ENCODE peak calls at places on chromosomes 13 and 19, in seven cellular contexts. One of them, this sample, is unnamed.
A peak's percentile ranks its signal among the peaks of the same experiment; 100 is the strongest.

GRCh38 chr19:18223860-18224524 is 2.2 kb downstream of the PDE4C start:
- DNase-seq in prostate gland: no peak
- DNase-seq in ovary: peak; percentile 75
- DNase-seq in GM23338: peak; percentile 93
- DNase-seq in tibial nerve: no peak
- DNase-seq in tibial artery: peak; percentile 25
- DNase-seq in BE2C: peak; percentile 77
- DNase-seq in this sample: no peak

GRCh38 chr13:112714366-112714765 is 24.5 kb downstream of the ATP11A start:
- DNase-seq in tibial nerve: no peak
- DNase-seq in ovary: peak; percentile 24
- DNase-seq in tibial artery: no peak
- DNase-seq in BE2C: no peak
- DNase-seq in GM23338: no peak
- DNase-seq in prostate gland: no peak
- DNase-seq in this sample: peak; percentile 51

GRCh38 chr19:48461982-48462655 is 6.7 kb downstream of the KCNJ14 start:
- DNase-seq in tibial nerve: no peak
- DNase-seq in prostate gland: no peak
- DNase-seq in GM23338: peak; percentile 94
- DNase-seq in tibial artery: no peak
- DNase-seq in BE2C: no peak
- DNase-seq in ovary: no peak
- DNase-seq in this sample: no peak

GRCh38 chr19:3080281-3080680 is 13.9 kb upstream of the GNA11 start:
- DNase-seq in tibial nerve: peak; percentile 41
- DNase-seq in ovary: peak; percentile 29
- DNase-seq in BE2C: no peak
- DNase-seq in prostate gland: no peak
- DNase-seq in GM23338: no peak
- DNase-seq in tibial artery: no peak
- DNase-seq in this sample: no peak

GRCh38 chr13:106007156-106007555 is 528.3 kb downstream of the EFNB2 start:
- DNase-seq in GM23338: no peak
- DNase-seq in ovary: no peak
- DNase-seq in prostate gland: no peak
- DNase-seq in BE2C: no peak
- DNase-seq in tibial nerve: no peak
- DNase-seq in tibial artery: no peak
- DNase-seq in this sample: no peak

GRCh38 chr13:83286737-83287136 is 595.5 kb downstream of the SLITRK1 start:
- DNase-seq in tibial nerve: no peak
- DNase-seq in BE2C: no peak
- DNase-seq in ovary: no peak
- DNase-seq in prostate gland: no peak
- DNase-seq in tibial artery: no peak
- DNase-seq in GM23338: no peak
- DNase-seq in this sample: no peak

GRCh38 chr13:113607477-113608245 is 23.1 kb downstream of the TFDP1 start:
- DNase-seq in GM23338: no peak
- DNase-seq in prostate gland: no peak
- DNase-seq in BE2C: no peak
- DNase-seq in tibial nerve: no peak
- DNase-seq in tibial artery: no peak
- DNase-seq in ovary: no peak
- DNase-seq in this sample: peak; percentile 18

GRCh38 chr19:6821639-6822310 is 49.3 kb downstream of the VAV1 start:
- DNase-seq in GM23338: no peak
- DNase-seq in BE2C: no peak
- DNase-seq in ovary: no peak
- DNase-seq in prostate gland: no peak
- DNase-seq in tibial nerve: no peak
- DNase-seq in tibial artery: no peak
- DNase-seq in this sample: no peak

GRCh38 chr19:489418-490196 is 6.7 kb upstream of the MADCAM1 start:
- DNase-seq in tibial artery: no peak
- DNase-seq in tibial nerve: no peak
- DNase-seq in BE2C: no peak
- DNase-seq in GM23338: peak; percentile 72
- DNase-seq in prostate gland: no peak
- DNase-seq in ovary: no peak
- DNase-seq in this sample: no peak

GRCh38 chr19:48480151-48480475 is 10.9 kb downstream of the CYTH2 start:
- DNase-seq in BE2C: no peak
- DNase-seq in tibial artery: peak; percentile 69
- DNase-seq in GM23338: peak; percentile 91
- DNase-seq in prostate gland: peak; percentile 68
- DNase-seq in ovary: peak; percentile 73
- DNase-seq in tibial nerve: peak; percentile 48
- DNase-seq in this sample: no peak

GRCh38 chr13:98556968-98557591 is 19.8 kb downstream of the STK24 start:
- DNase-seq in tibial nerve: no peak
- DNase-seq in GM23338: no peak
- DNase-seq in tibial artery: no peak
- DNase-seq in ovary: no peak
- DNase-seq in BE2C: no peak
- DNase-seq in prostate gland: no peak
- DNase-seq in this sample: peak; percentile 51

GRCh38 chr13:91946498-91947070 is 548.2 kb downstream of the GPC5 start:
- DNase-seq in GM23338: peak; percentile 78
- DNase-seq in ovary: no peak
- DNase-seq in prostate gland: no peak
- DNase-seq in tibial nerve: no peak
- DNase-seq in tibial artery: no peak
- DNase-seq in BE2C: peak; percentile 15
- DNase-seq in this sample: no peak

GRCh38 chr19:40640744-40641143 is 39.6 kb downstream of the LTBP4 start:
- DNase-seq in GM23338: no peak
- DNase-seq in ovary: peak; percentile 50
- DNase-seq in prostate gland: no peak
- DNase-seq in tibial artery: no peak
- DNase-seq in BE2C: no peak
- DNase-seq in tibial nerve: no peak
- DNase-seq in this sample: no peak

GRCh38 chr13:43305416-43305815 is 282.0 kb downstream of the DNAJC15 start:
- DNase-seq in BE2C: no peak
- DNase-seq in tibial artery: no peak
- DNase-seq in prostate gland: no peak
- DNase-seq in tibial nerve: no peak
- DNase-seq in ovary: no peak
- DNase-seq in GM23338: no peak
- DNase-seq in this sample: no peak

GRCh38 chr19:34308381-34309367 is 54.3 kb downstream of the GARRE1 start:
- DNase-seq in tibial nerve: no peak
- DNase-seq in ovary: no peak
- DNase-seq in BE2C: no peak
- DNase-seq in tibial artery: no peak
- DNase-seq in GM23338: no peak
- DNase-seq in prostate gland: no peak
- DNase-seq in this sample: no peak

GRCh38 chr19:732325-733069 is 18.4 kb upstream of the MISP start:
- DNase-seq in BE2C: no peak
- DNase-seq in prostate gland: no peak
- DNase-seq in tibial nerve: no peak
- DNase-seq in ovary: no peak
- DNase-seq in tibial artery: no peak
- DNase-seq in GM23338: no peak
- DNase-seq in this sample: no peak

GRCh38 chr13:47372742-47373141 is 475.9 kb upstream of the HTR2A start:
- DNase-seq in ovary: no peak
- DNase-seq in BE2C: no peak
- DNase-seq in tibial nerve: no peak
- DNase-seq in tibial artery: no peak
- DNase-seq in prostate gland: no peak
- DNase-seq in GM23338: peak; percentile 21
- DNase-seq in this sample: no peak

GRCh38 chr13:40666058-40666904 is at the start of gene FOXO1:
- DNase-seq in GM23338: peak; percentile 81
- DNase-seq in prostate gland: peak; percentile 88
- DNase-seq in ovary: peak; percentile 94
- DNase-seq in tibial artery: peak; percentile 84
- DNase-seq in tibial nerve: peak; percentile 72
- DNase-seq in BE2C: peak; percentile 88
- DNase-seq in this sample: peak; percentile 94

GRCh38 chr19:6417713-6418561 is 6.7 kb downstream of the KHSRP start:
- DNase-seq in ovary: peak; percentile 45
- DNase-seq in prostate gland: no peak
- DNase-seq in BE2C: peak; percentile 47
- DNase-seq in tibial artery: no peak
- DNase-seq in GM23338: peak; percentile 48
- DNase-seq in tibial nerve: no peak
- DNase-seq in this sample: no peak

GRCh38 chr19:7783991-7784421 is 21.0 kb downstream of the CLEC4M start:
- DNase-seq in ovary: no peak
- DNase-seq in prostate gland: no peak
- DNase-seq in BE2C: no peak
- DNase-seq in GM23338: peak; percentile 46
- DNase-seq in tibial artery: peak; percentile 30
- DNase-seq in tibial nerve: peak; percentile 15
- DNase-seq in this sample: no peak

GRCh38 chr13:51534075-51534817 is 50.0 kb upstream of the WDFY2 start:
- DNase-seq in tibial nerve: peak; percentile 19
- DNase-seq in ovary: no peak
- DNase-seq in GM23338: no peak
- DNase-seq in BE2C: no peak
- DNase-seq in prostate gland: no peak
- DNase-seq in tibial artery: peak; percentile 70
- DNase-seq in this sample: no peak

GRCh38 chr19:36420961-36421748 is 2.7 kb upstream of the ZFP82 start:
- DNase-seq in tibial artery: no peak
- DNase-seq in GM23338: peak; percentile 76
- DNase-seq in BE2C: no peak
- DNase-seq in tibial nerve: no peak
- DNase-seq in prostate gland: no peak
- DNase-seq in ovary: peak; percentile 25
- DNase-seq in this sample: no peak

DNA sequence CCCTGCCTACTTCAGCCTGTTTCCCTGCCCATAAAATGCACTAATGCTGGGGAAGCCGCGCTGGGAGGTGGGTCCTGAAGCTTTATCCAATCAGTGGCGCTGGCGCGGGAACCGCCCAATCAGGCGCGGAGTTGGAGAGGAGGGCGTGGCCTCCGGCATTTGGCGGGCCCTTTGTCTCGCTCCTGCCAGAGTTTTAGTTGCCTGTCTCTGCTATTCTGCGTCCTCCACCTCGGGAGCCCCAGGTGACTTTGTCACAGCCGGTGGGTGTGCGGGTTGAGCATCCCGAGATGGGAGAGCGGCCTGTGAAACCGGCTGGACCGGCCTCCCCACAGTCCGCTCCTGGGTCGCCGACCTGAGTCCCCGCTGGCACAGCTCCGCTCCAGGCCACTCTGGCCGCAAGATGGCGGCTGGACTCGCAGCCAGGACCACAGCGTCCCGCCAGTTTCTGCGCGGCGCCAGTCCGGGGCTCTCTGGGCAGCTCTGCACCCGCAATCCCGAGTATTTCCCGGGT is 30.7 kb upstream of the ZNF429 start:
- DNase-seq in GM23338: peak; percentile 92
- DNase-seq in tibial nerve: peak; percentile 29
- DNase-seq in ovary: peak; percentile 91
- DNase-seq in tibial artery: peak; percentile 45
- DNase-seq in BE2C: no peak
- DNase-seq in prostate gland: peak; percentile 63
- DNase-seq in this sample: peak; percentile 25
- TF ChIP-seq CTCF in GM23338: no peak
- TF ChIP-seq CTCF in tibial nerve: no peak
- TF ChIP-seq CTCF in ovary: no peak
- TF ChIP-seq CTCF in tibial artery: no peak
- TF ChIP-seq CTCF in BE2C: no peak
- TF ChIP-seq CTCF in prostate gland: no peak
- TF ChIP-seq CTCF in this sample: no peak

DNA sequence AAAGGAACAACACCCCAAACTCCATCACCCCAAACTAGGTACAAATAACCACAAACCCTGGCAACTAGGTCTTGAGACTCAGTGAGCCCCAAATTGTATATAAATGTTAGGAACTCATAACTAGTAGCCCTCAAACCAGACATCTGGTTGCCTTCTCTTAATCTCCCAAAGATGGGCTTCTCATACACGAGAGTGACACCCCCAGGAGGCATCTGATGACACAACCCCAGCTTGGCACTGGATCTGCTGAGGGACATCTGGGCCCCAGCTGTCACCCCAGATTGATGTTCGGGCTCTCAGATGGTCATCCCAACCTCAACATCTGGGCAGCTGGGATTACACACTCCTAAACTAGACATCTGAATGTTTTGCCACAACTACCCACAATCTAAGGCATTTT is 14.8 kb downstream of the RABAC1 start:
- DNase-seq in GM23338: no peak
- DNase-seq in prostate gland: no peak
- DNase-seq in ovary: no peak
- DNase-seq in BE2C: no peak
- DNase-seq in tibial nerve: no peak
- DNase-seq in tibial artery: no peak
- DNase-seq in this sample: no peak
- H3K4me3 ChIP-seq in GM23338: no peak overlapping the region
- H3K4me3 ChIP-seq in prostate gland: no peak overlapping the region
- H3K4me3 ChIP-seq in ovary: no peak overlapping the region
- H3K4me3 ChIP-seq in BE2C: no peak overlapping the region
- H3K4me3 ChIP-seq in tibial nerve: no peak overlapping the region
- H3K4me3 ChIP-seq in tibial artery: no peak overlapping the region
- H3K4me3 ChIP-seq in this sample: no peak overlapping the region

GRCh38 chr19:22831211-22831610 is 880 bp upstream of the ZNF723 start:
- DNase-seq in GM23338: no peak
- DNase-seq in prostate gland: no peak
- DNase-seq in tibial artery: no peak
- DNase-seq in ovary: no peak
- DNase-seq in tibial nerve: no peak
- DNase-seq in BE2C: no peak
- DNase-seq in this sample: no peak
- H3K36me3 ChIP-seq in GM23338: peaks cover 6% of the 10 kb centered on the region
- H3K36me3 ChIP-seq in prostate gland: no peaks in the 10 kb centered on the region
- H3K36me3 ChIP-seq in tibial artery: no peaks in the 10 kb centered on the region
- H3K36me3 ChIP-seq in ovary: no peaks in the 10 kb centered on the region
- H3K36me3 ChIP-seq in tibial nerve: no peaks in the 10 kb centered on the region
- H3K36me3 ChIP-seq in BE2C: no peaks in the 10 kb centered on the region
- H3K36me3 ChIP-seq in this sample: no peaks in the 10 kb centered on the region

GRCh38 chr19:16625183-16625958 is 2.6 kb downstream of the MED26 start:
- DNase-seq in tibial artery: no peak
- DNase-seq in ovary: no peak
- DNase-seq in tibial nerve: no peak
- DNase-seq in prostate gland: no peak
- DNase-seq in BE2C: no peak
- DNase-seq in GM23338: no peak
- DNase-seq in this sample: no peak

GRCh38 chr19:16621165-16621800 is 6.7 kb downstream of the MED26 start:
- DNase-seq in GM23338: no peak
- DNase-seq in BE2C: no peak
- DNase-seq in tibial nerve: no peak
- DNase-seq in tibial artery: no peak
- DNase-seq in prostate gland: no peak
- DNase-seq in ovary: no peak
- DNase-seq in this sample: no peak

GRCh38 chr19:16623066-16623465 is 4.9 kb downstream of the MED26 start:
- DNase-seq in BE2C: no peak
- DNase-seq in ovary: no peak
- DNase-seq in GM23338: no peak
- DNase-seq in prostate gland: no peak
- DNase-seq in tibial nerve: no peak
- DNase-seq in tibial artery: no peak
- DNase-seq in this sample: no peak

GRCh38 chr19:16624236-16624635 is 3.8 kb downstream of the MED26 start:
- DNase-seq in GM23338: no peak
- DNase-seq in BE2C: no peak
- DNase-seq in tibial nerve: no peak
- DNase-seq in prostate gland: no peak
- DNase-seq in tibial artery: no peak
- DNase-seq in ovary: no peak
- DNase-seq in this sample: no peak

GRCh38 chr19:16623576-16623975 is 4.4 kb downstream of the MED26 start:
- DNase-seq in ovary: no peak
- DNase-seq in BE2C: no peak
- DNase-seq in GM23338: no peak
- DNase-seq in tibial nerve: no peak
- DNase-seq in prostate gland: no peak
- DNase-seq in tibial artery: no peak
- DNase-seq in this sample: no peak
- TF ChIP-seq CTCF in ovary: no peak
- TF ChIP-seq CTCF in BE2C: no peak
- TF ChIP-seq CTCF in GM23338: no peak
- TF ChIP-seq CTCF in tibial nerve: no peak
- TF ChIP-seq CTCF in prostate gland: no peak
- TF ChIP-seq CTCF in tibial artery: no peak
- TF ChIP-seq CTCF in this sample: no peak

This sample was measured in ascending aorta.